ENCODE peak calls at places on chromosomes 5 and 9, in ten cellular contexts. H, P, K, Z, C, Y, J, E, A and B are unnamed samples.
A peak's percentile ranks its signal among the peaks of the same experiment; 100 is the strongest.

GRCh38 chr5:1068204-1068894 is 43.5 kb downstream of the SLC12A7 start:
- DNase-seq in H (no peak), P (no peak), K (no peak), Z (no peak), C (no peak), Y (no peak), J (peak; percentile 83), E (no peak), A (no peak), B (no peak)

GRCh38 chr5:102911973-102912372 is 156.9 kb downstream of the PAM start:
- DNase-seq in H (no peak), P (peak; percentile 75), K (peak; percentile 43), Z (no peak), C (no peak), Y (peak; percentile 22), J (no peak), E (peak; percentile 30), A (no peak), B (no peak)

GRCh38 chr9:113056191-113057106 is at the start of gene ZFP37:
- DNase-seq in H (peak; percentile 77), P (peak; percentile 93), K (peak; percentile 79), Z (peak; percentile 92), C (peak; percentile 94), Y (peak; percentile 97), J (peak; percentile 95), E (peak; percentile 1), A (peak; percentile 94), B (peak; percentile 89)

GRCh38 chr5:52743970-52744369 is 43.7 kb upstream of the ITGA1 start:
- DNase-seq in H (no peak), P (no peak), K (peak; percentile 37), Z (no peak), C (peak; percentile 49), Y (no peak), J (no peak), E (no peak), A (no peak), B (no peak)

GRCh38 chr5:132782101-132782500 is 5.1 kb upstream of the SEPTIN8 start:
- DNase-seq in H (no peak), P (peak; percentile 56), K (no peak), Z (no peak), C (no peak), Y (no peak), J (no peak), E (no peak), A (no peak), B (no peak)

GRCh38 chr9:113302792-113303418 is at the start of gene RNF183:
- DNase-seq in H (no peak), P (no peak), K (no peak), Z (no peak), C (no peak), Y (no peak), J (no peak), E (peak; percentile 68), A (peak; percentile 51), B (no peak)

GRCh38 chr5:135745897-135746500 is 88.5 kb upstream of the SLC25A48 start:
- DNase-seq in H (no peak), P (no peak), K (no peak), Z (no peak), C (no peak), Y (no peak), J (no peak), E (no peak), A (no peak), B (no peak)

GRCh38 chr5:107672212-107673105 is 1.7 kb upstream of the EFNA5 start:
- DNase-seq in H (peak; percentile 56), P (peak; percentile 97), K (peak; percentile 94), Z (peak; percentile 35), C (peak; percentile 63), Y (peak; percentile 98), J (peak; percentile 84), E (peak; percentile 94), A (peak; percentile 91), B (peak; percentile 71)